ENCODE peak calls at places on chromosomes 11 and 22, in eight cellular contexts. D is PC-9; N is lower lobe of right lung; Z is CD8-positive, alpha-beta memory T cell; J is adrenal gland; A is HCT116; R is body of pancreas; Q is heart right ventricle. C is an unnamed sample. For H3K4me1, the result is how much of the 10 kb centered on the place peaks cover.

GRCh38 chr11:111911563-111912401 is at the start of gene CRYAB:
- DNase-seq in Q (peak), J (peak), Z (no peak), R (peak), N (peak), A (no peak), D (peak), C (no peak)

GRCh38 chr11:6557761-6558674 is 45.4 kb downstream of the RRP8 start:
- DNase-seq in Z (no peak), J (no peak), R (no peak), Q (peak), A (no peak), D (no peak), N (no peak), C (no peak)

GRCh38 chr22:37533995-37534394 is 14.8 kb upstream of the CARD10 start:
- DNase-seq in N (no peak), A (peak), R (no peak), Z (no peak), J (no peak), Q (no peak), D (peak), C (no peak)

GRCh38 chr11:5011254-5011653 is 16.6 kb downstream of the OR51L1 start:
- DNase-seq in A (no peak), J (no peak), Z (no peak), R (no peak), D (no peak), N (no peak), Q (no peak), C (no peak)

GRCh38 chr11:2797181-2797711 is 88.3 kb downstream of the CDKN1C start:
- DNase-seq in A (no peak), Z (no peak), Q (peak), N (peak), R (peak), D (no peak), J (peak), C (peak)

GRCh38 chr11:36258730-36259360 is 30.4 kb downstream of the COMMD9 start:
- DNase-seq in Z (no peak), J (peak), N (no peak), Q (peak), A (peak), R (peak), D (peak), C (peak)

GRCh38 chr22:21650823-21651520 is 8.9 kb downstream of the SDF2L1 start:
- DNase-seq in N (no peak), R (no peak), Q (no peak), Z (no peak), D (no peak), A (no peak), J (no peak), C (no peak)

GRCh38 chr11:46026616-46027293 is 94.5 kb downstream of the PHF21A start:
- DNase-seq in D (no peak), N (no peak), Q (no peak), Z (no peak), A (no peak), J (peak), R (no peak), C (no peak)

GRCh38 chr22:42992092-42992491 is 22.9 kb downstream of the PACSIN2 start:
- DNase-seq in J (no peak), R (no peak), N (no peak), Z (no peak), D (no peak), Q (no peak), A (no peak), C (no peak)

GRCh38 chr22:42992886-42993479 is 22.0 kb downstream of the PACSIN2 start:
- DNase-seq in D (no peak), R (no peak), Q (no peak), A (no peak), N (no peak), J (no peak), Z (no peak), C (no peak)

GRCh38 chr22:42994276-42994916 is 20.6 kb downstream of the PACSIN2 start:
- DNase-seq in N (no peak), Q (no peak), Z (no peak), A (no peak), D (no peak), J (peak), R (no peak), C (peak)

GRCh38 chr22:42994917-42995562 is 19.9 kb downstream of the PACSIN2 start:
- DNase-seq in D (peak), R (peak), N (peak), Z (no peak), Q (no peak), J (peak), A (no peak), C (peak)

DNA sequence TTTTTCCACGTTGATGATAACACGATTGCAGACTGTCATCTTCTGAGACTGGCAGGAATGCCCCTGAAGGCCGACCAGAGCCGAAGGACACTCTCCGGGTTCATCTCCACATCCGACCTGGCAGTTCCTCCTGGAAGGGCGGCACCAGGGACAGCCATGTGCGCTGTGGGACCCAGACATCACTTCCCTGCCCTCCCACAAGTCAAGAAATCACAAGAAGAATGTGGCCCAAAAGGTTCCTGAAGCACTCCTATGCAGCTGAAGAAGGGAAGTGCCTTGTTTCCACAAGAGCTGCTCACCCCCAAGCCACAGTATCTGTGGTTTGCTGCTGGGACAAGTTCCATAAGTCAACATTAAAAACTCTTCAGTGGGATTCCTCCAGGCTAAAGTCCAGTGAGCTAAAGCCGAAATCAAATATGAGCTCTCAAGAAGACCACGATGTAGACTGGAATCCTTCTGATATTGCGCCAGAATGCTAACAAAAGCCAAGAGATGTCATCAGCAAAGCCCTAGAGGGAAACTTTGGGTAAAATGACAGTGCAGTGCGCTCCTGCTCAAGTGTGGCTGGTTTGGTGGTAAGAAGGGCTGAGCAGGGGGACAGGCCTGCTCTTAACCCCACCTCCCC is 21.2 kb downstream of the PACSIN2 start:
- DNase-seq in R (no peak), N (no peak), A (no peak), D (peak), Z (no peak), J (peak), Q (no peak), C (peak)
- H3K4me1 ChIP-seq in R (half or more), N (half or more), A (under half), D (half or more), Z (under half), J (half or more), Q (half or more), C (half or more)

GRCh38 chr11:9756878-9757277 is 93.0 kb downstream of the SWAP70 start:
- DNase-seq in J (no peak), Z (no peak), Q (no peak), R (no peak), D (no peak), A (no peak), N (no peak), C (no peak)
- H3K4me1 ChIP-seq in J (under half), Z (under half), Q (half or more), R (under half), D (under half), A (under half), N (under half), C (under half)

DNA sequence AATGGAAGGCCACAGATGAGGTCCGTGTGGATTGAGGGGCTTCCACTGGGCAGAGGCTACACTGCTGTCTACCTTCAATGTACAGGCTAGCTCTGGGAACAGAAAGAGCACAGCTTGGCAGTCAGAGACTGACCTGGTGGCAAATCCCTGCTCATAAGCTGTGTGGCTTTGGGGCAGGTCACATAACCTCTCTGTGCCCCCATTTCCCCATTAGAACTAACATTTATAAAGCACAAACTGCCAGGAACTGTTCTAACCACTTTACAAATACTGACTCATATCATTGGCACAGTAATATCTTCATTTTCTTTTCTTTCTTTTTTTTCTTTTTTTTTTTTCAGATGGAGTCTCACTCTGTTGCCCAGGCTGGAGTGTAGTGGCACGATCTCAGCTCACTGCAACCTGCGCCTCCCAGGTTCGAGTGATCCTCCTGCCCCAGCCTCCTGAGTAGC is 3.1 kb downstream of the FOSL1 start:
- DNase-seq in N (no peak), D (no peak), Z (no peak), Q (no peak), A (no peak), J (no peak), R (no peak), C (no peak)
- H3K4me1 ChIP-seq in N (half or more), D (under half), Z (under half), Q (half or more), A (under half), J (under half), R (under half), C (under half)

GRCh38 chr11:31809857-31810778 is 1.0 kb downstream of the PAX6 start:
- DNase-seq in D (no peak), R (no peak), A (no peak), Z (no peak), J (no peak), N (peak), Q (no peak), C (no peak)
- H3K4me1 ChIP-seq in D (under half), R (half or more), A (under half), Z (under half), J (under half), N (half or more), Q (half or more), C (under half)

DNA sequence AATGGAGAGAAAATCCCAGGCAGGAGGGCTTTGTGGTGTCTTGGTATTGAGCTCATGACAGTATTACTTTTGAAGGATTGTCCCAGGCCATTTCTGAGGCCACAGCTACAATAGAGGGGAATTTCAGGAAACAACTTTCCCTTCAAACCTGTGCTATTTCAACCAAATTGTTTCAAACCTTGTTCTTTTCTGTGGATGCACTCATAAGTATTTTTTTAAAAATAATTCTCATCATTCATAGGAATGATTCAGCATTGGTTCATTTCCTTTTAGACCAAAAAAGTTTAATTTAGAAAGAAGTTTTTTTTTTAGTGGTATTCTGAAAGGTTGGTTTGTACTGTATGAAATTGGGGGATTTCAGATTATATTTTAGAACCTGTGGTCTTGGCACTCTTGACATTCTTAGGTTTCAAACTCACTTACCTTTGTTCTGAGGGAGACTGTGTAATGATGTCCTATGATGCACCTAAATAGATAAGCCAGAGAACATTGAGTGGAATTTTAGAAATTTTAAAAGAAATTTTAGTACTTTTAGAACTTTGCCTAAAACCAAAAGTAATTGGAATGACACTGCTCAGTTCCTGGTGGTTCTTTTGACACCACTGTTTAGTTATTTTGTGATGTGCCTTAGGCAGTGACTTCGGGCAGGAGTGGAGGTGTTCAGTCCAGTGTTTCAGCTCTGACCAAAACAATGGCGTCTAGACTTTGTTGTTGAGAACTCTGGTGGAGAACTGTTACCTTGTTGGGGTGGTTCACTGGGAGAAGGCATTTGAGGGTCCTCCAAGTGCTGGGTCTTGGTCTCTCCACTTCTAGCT is 12.2 kb downstream of the TEAD1 start:
- DNase-seq in N (no peak), A (no peak), R (no peak), D (no peak), Z (no peak), Q (no peak), J (no peak), C (no peak)
- H3K4me1 ChIP-seq in N (under half), A (half or more), R (half or more), D (half or more), Z (under half), Q (half or more), J (under half), C (half or more)

GRCh38 chr11:75269896-75270295 is 29.3 kb downstream of the TPBGL start:
- DNase-seq in A (no peak), Q (no peak), N (no peak), D (no peak), Z (no peak), R (no peak), J (no peak), C (peak)

GRCh38 chr11:75269367-75269660 is 28.7 kb downstream of the TPBGL start:
- DNase-seq in J (no peak), N (no peak), Q (no peak), R (no peak), D (no peak), A (no peak), Z (no peak), C (no peak)

GRCh38 chr11:75271730-75272129 is 31.2 kb downstream of the TPBGL start:
- DNase-seq in Z (no peak), D (no peak), Q (no peak), N (no peak), A (no peak), R (no peak), J (no peak), C (peak)

GRCh38 chr11:75272391-75272790 is 31.8 kb downstream of the TPBGL start:
- DNase-seq in R (no peak), N (no peak), Q (no peak), A (no peak), J (no peak), D (no peak), Z (no peak), C (no peak)

GRCh38 chr11:75270896-75271415 is 30.4 kb downstream of the TPBGL start:
- DNase-seq in Q (no peak), D (no peak), J (no peak), R (no peak), A (peak), Z (no peak), N (no peak), C (no peak)
- H3K4me1 ChIP-seq in Q (under half), D (under half), J (under half), R (under half), A (under half), Z (under half), N (under half), C (under half)

GRCh38 chr22:30298005-30298701 is 8.8 kb upstream of the CASTOR1 start:
- DNase-seq in A (no peak), R (peak), Z (no peak), J (no peak), D (peak), Q (no peak), N (peak), C (peak)

GRCh38 chr22:30297276-30298004 is 8.1 kb upstream of the CASTOR1 start:
- DNase-seq in A (no peak), R (no peak), D (no peak), N (no peak), Q (no peak), J (no peak), Z (no peak), C (no peak)

GRCh38 chr22:30296851-30297250 is 7.5 kb upstream of the CASTOR1 start:
- DNase-seq in Z (no peak), R (no peak), J (no peak), N (no peak), D (no peak), Q (no peak), A (no peak), C (no peak)

GRCh38 chr22:30301995-30302809 is 12.9 kb upstream of the CASTOR1 start:
- DNase-seq in Q (no peak), R (no peak), D (peak), J (no peak), A (no peak), N (peak), Z (no peak), C (no peak)

DNA sequence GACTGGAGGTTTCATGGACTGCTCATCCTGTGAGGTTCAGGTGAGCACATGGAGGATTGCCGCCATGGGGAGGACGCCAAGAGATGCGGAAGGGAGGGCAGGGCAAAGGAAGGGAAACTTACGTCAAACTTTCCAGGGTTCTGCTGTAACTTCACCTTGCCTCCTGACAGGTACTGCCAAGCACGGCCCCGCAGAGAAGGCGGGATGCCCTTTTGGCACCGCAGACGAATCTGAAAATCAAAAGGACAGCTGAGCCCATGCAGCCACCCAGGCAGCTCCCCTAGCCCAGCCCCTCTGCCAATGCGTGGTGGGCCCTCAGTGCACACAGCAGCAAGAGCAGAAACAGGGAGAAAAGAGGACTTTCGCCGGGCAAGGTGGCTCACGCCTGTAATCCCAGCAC is 10.0 kb upstream of the CASTOR1 start:
- DNase-seq in J (no peak), N (no peak), D (no peak), Q (no peak), Z (no peak), A (no peak), R (no peak), C (no peak)
- H3K4me1 ChIP-seq in J (under half), N (half or more), D (half or more), Q (under half), Z (half or more), A (under half), R (under half), C (under half)

DNA sequence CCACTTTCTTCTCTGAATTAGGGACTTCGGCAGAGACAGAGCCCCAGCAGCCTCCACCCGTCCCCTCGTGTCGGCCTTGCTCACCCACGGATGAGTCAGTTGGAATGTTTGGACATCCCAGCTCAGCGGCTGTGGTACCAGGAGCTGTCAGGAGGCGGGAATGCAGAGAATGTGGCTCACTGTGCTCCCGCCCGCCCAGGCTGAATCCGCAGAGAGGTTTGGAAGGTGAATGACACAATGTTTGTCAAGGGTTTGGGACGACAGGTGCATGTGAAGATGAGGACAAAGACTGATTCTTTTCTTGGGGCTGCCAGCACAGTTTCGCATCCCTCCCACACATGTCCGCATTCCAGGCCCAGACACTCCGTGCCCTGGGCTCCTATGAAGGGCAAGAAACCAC is 39.6 kb downstream of the LIF start:
- DNase-seq in N (no peak), A (peak), J (peak), Q (no peak), Z (no peak), D (peak), R (peak), C (peak)
- H3K4me1 ChIP-seq in N (half or more), A (half or more), J (under half), Q (half or more), Z (under half), D (half or more), R (under half), C (half or more)

GRCh38 chr11:33264926-33265325 is 7.7 kb downstream of the HIPK3 start:
- DNase-seq in Z (no peak), A (no peak), D (no peak), R (no peak), Q (no peak), N (no peak), J (no peak), C (no peak)

GRCh38 chr11:33258631-33259184 is 1.5 kb downstream of the HIPK3 start:
- DNase-seq in Z (no peak), Q (no peak), N (no peak), A (no peak), D (no peak), J (peak), R (no peak), C (no peak)

GRCh38 chr11:33259869-33260268 is 2.7 kb downstream of the HIPK3 start:
- DNase-seq in Q (no peak), N (no peak), D (no peak), R (no peak), Z (no peak), A (no peak), J (no peak), C (no peak)

GRCh38 chr11:33263549-33263948 is 6.4 kb downstream of the HIPK3 start:
- DNase-seq in Z (no peak), D (no peak), R (no peak), A (no peak), Q (no peak), J (no peak), N (no peak), C (no peak)

DNA sequence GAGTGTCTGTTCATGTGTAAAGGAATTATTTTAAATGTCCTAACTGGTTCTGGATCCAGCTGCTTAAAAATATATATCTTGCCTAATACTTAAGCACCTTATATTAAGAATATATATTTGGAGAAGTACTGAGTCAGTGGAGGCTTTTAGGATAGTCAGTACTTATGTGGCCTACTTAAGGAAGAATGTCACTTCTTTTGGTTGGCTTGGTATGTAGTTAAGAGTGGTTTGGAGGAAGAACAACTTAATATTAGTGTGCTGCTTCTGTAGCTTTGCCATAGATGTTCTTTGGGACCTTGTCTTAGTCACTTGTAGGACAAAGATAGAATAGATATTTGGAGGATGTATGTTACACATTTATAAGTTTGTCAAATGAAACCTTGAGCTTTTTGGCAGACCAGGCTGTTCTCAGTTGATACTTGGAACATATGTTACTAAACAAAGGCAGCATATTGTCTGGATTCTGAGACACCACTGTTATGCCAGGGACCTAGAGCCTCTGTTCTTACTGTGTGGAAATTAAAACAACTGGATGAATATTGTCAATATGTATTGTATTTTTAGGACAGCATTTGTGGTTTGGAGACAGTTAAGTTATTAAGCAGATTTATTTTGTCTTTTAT is 4.9 kb downstream of the HIPK3 start:
- DNase-seq in D (no peak), Q (no peak), J (no peak), N (no peak), Z (no peak), A (no peak), R (no peak), C (no peak)
- H3K4me1 ChIP-seq in D (half or more), Q (half or more), J (under half), N (half or more), Z (under half), A (under half), R (half or more), C (under half)

C was measured in Caco-2.